ENCODE peak calls at places on chromosomes 7 and 10, in four cellular contexts. One of them, this sample, is unnamed.

GRCh38 chr7:83957333-83957732 is 237.3 kb downstream of the SEMA3A start:
- DNase-seq in dermis blood vessel endothelial cell: no peak
- DNase-seq in BJ: no peak
- DNase-seq in HCEC 1CT: no peak
- DNase-seq in this sample: no peak

GRCh38 chr10:124732931-124733536 is 11.1 kb downstream of the FAM53B start:
- DNase-seq in dermis blood vessel endothelial cell: no peak
- DNase-seq in BJ: no peak
- DNase-seq in HCEC 1CT: peak; percentile 53
- DNase-seq in this sample: peak; percentile 51

GRCh38 chr10:99172130-99172738 is 63.4 kb downstream of the HPSE2 start:
- DNase-seq in HCEC 1CT: peak; percentile 57
- DNase-seq in BJ: peak; percentile 3
- DNase-seq in dermis blood vessel endothelial cell: peak; percentile 47
- DNase-seq in this sample: no peak

GRCh38 chr7:151342102-151342646 is 562 bp downstream of the NUB1 start:
- DNase-seq in BJ: no peak
- DNase-seq in HCEC 1CT: no peak
- DNase-seq in dermis blood vessel endothelial cell: peak; percentile 17
- DNase-seq in this sample: no peak

GRCh38 chr7:139989366-139990141 is 73.2 kb downstream of the PARP12 start:
- DNase-seq in dermis blood vessel endothelial cell: no peak
- DNase-seq in BJ: no peak
- DNase-seq in HCEC 1CT: no peak
- DNase-seq in this sample: no peak

GRCh38 chr10:102605712-102606111 is 38.6 kb upstream of the TRIM8 start:
- DNase-seq in dermis blood vessel endothelial cell: no peak
- DNase-seq in BJ: no peak
- DNase-seq in HCEC 1CT: no peak
- DNase-seq in this sample: no peak

GRCh38 chr10:49071221-49071761 is 44.0 kb downstream of the VSTM4 start:
- DNase-seq in HCEC 1CT: no peak
- DNase-seq in BJ: no peak
- DNase-seq in dermis blood vessel endothelial cell: no peak
- DNase-seq in this sample: no peak

GRCh38 chr7:5549096-5549896 is 125.7 kb upstream of the TNRC18 start:
- DNase-seq in HCEC 1CT: peak; percentile 59
- DNase-seq in dermis blood vessel endothelial cell: peak; percentile 56
- DNase-seq in BJ: no peak
- DNase-seq in this sample: no peak

GRCh38 chr10:69648461-69648860 is 18.4 kb downstream of the FAM241B start:
- DNase-seq in HCEC 1CT: no peak
- DNase-seq in dermis blood vessel endothelial cell: no peak
- DNase-seq in BJ: no peak
- DNase-seq in this sample: no peak

GRCh38 chr10:116826803-116827202 is 22.5 kb upstream of the ENO4 start:
- DNase-seq in dermis blood vessel endothelial cell: no peak
- DNase-seq in HCEC 1CT: no peak
- DNase-seq in BJ: no peak
- DNase-seq in this sample: no peak

GRCh38 chr7:74203157-74203556 is 6.6 kb upstream of the LAT2 start:
- DNase-seq in BJ: no peak
- DNase-seq in HCEC 1CT: peak; percentile 17
- DNase-seq in dermis blood vessel endothelial cell: peak; percentile 73
- DNase-seq in this sample: no peak

GRCh38 chr7:128875523-128875948 is 12.9 kb downstream of the ATP6V1F start:
- DNase-seq in HCEC 1CT: no peak
- DNase-seq in dermis blood vessel endothelial cell: no peak
- DNase-seq in BJ: no peak
- DNase-seq in this sample: no peak

GRCh38 chr7:23570592-23571200 is 26.5 kb upstream of the CCDC126 start:
- DNase-seq in HCEC 1CT: peak; percentile 68
- DNase-seq in dermis blood vessel endothelial cell: peak; percentile 85
- DNase-seq in BJ: peak; percentile 16
- DNase-seq in this sample: peak; percentile 6

GRCh38 chr10:101301111-101301731 is 52.7 kb upstream of the BTRC start:
- DNase-seq in HCEC 1CT: peak; percentile 47
- DNase-seq in dermis blood vessel endothelial cell: peak; percentile 68
- DNase-seq in BJ: no peak
- DNase-seq in this sample: no peak

GRCh38 chr7:26005683-26006410 is 146.2 kb upstream of the NFE2L3 start:
- DNase-seq in dermis blood vessel endothelial cell: no peak
- DNase-seq in BJ: no peak
- DNase-seq in HCEC 1CT: no peak
- DNase-seq in this sample: no peak

GRCh38 chr7:7688310-7688709 is 30.1 kb downstream of the RPA3 start:
- DNase-seq in dermis blood vessel endothelial cell: no peak
- DNase-seq in BJ: no peak
- DNase-seq in HCEC 1CT: no peak
- DNase-seq in this sample: no peak

GRCh38 chr10:526651-527312 is 162.7 kb downstream of the DIP2C start:
- DNase-seq in BJ: no peak
- DNase-seq in HCEC 1CT: no peak
- DNase-seq in dermis blood vessel endothelial cell: no peak
- DNase-seq in this sample: no peak

GRCh38 chr10:12768156-12768731 is 233.3 kb downstream of the CCDC3 start:
- DNase-seq in dermis blood vessel endothelial cell: no peak
- DNase-seq in BJ: no peak
- DNase-seq in HCEC 1CT: no peak
- DNase-seq in this sample: no peak

GRCh38 chr10:99685232-99686041 is 26.1 kb downstream of the ENTPD7 start:
- DNase-seq in HCEC 1CT: peak; percentile 5
- DNase-seq in dermis blood vessel endothelial cell: peak; percentile 11
- DNase-seq in BJ: no peak
- DNase-seq in this sample: no peak

GRCh38 chr10:117663750-117664149 is 121.2 kb downstream of the EMX2 start:
- DNase-seq in dermis blood vessel endothelial cell: no peak
- DNase-seq in HCEC 1CT: peak; percentile 37
- DNase-seq in BJ: peak; percentile 78
- DNase-seq in this sample: no peak

GRCh38 chr7:128937647-128938523 is at the start of gene IRF5:
- DNase-seq in HCEC 1CT: no peak
- DNase-seq in BJ: no peak
- DNase-seq in dermis blood vessel endothelial cell: peak; percentile 13
- DNase-seq in this sample: no peak

GRCh38 chr7:6636741-6637543 is at the start of gene ZNF316:
- DNase-seq in BJ: no peak
- DNase-seq in dermis blood vessel endothelial cell: peak; percentile 66
- DNase-seq in HCEC 1CT: peak; percentile 36
- DNase-seq in this sample: no peak